ENCODE peak calls at places on chromosomes 3 and 15, in eight cellular contexts. One of them, this sample, is unnamed.

GRCh38 chr15:85649372-85649771 is 145.4 kb downstream of the KLHL25 start:
- DNase-seq in activated gamma-delta T cell treated with Interleukin-2 at 50 U/mL for 16 hours: peak
- DNase-seq in fibroblast of lung: peak
- DNase-seq in dermis blood vessel endothelial cell: peak
- DNase-seq in mammary epithelial cell: peak
- DNase-seq in GM23248: peak
- DNase-seq in mesendoderm: peak
- DNase-seq in H9: no peak
- DNase-seq in this sample: no peak

GRCh38 chr15:31504462-31504839 is 177.8 kb downstream of the KLF13 start:
- DNase-seq in H9: peak
- DNase-seq in fibroblast of lung: no peak
- DNase-seq in mammary epithelial cell: peak
- DNase-seq in dermis blood vessel endothelial cell: no peak
- DNase-seq in GM23248: no peak
- DNase-seq in mesendoderm: no peak
- DNase-seq in activated gamma-delta T cell treated with Interleukin-2 at 50 U/mL for 16 hours: no peak
- DNase-seq in this sample: no peak

GRCh38 chr3:37737134-37737533 is 124.5 kb upstream of the CTDSPL start:
- DNase-seq in mesendoderm: no peak
- DNase-seq in dermis blood vessel endothelial cell: no peak
- DNase-seq in fibroblast of lung: no peak
- DNase-seq in mammary epithelial cell: no peak
- DNase-seq in H9: no peak
- DNase-seq in activated gamma-delta T cell treated with Interleukin-2 at 50 U/mL for 16 hours: no peak
- DNase-seq in GM23248: no peak
- DNase-seq in this sample: no peak

GRCh38 chr15:71653986-71654713 is 156.2 kb upstream of the NR2E3 start:
- DNase-seq in fibroblast of lung: no peak
- DNase-seq in activated gamma-delta T cell treated with Interleukin-2 at 50 U/mL for 16 hours: no peak
- DNase-seq in dermis blood vessel endothelial cell: peak
- DNase-seq in H9: no peak
- DNase-seq in mammary epithelial cell: no peak
- DNase-seq in mesendoderm: no peak
- DNase-seq in GM23248: no peak
- DNase-seq in this sample: no peak

GRCh38 chr15:41891946-41892345 is 1.9 kb downstream of the SPTBN5 start:
- DNase-seq in dermis blood vessel endothelial cell: no peak
- DNase-seq in mammary epithelial cell: no peak
- DNase-seq in H9: no peak
- DNase-seq in GM23248: no peak
- DNase-seq in mesendoderm: no peak
- DNase-seq in activated gamma-delta T cell treated with Interleukin-2 at 50 U/mL for 16 hours: no peak
- DNase-seq in fibroblast of lung: no peak
- DNase-seq in this sample: no peak

GRCh38 chr15:96356494-96357455 is 26.3 kb downstream of the NR2F2 start:
- DNase-seq in fibroblast of lung: peak
- DNase-seq in H9: peak
- DNase-seq in mesendoderm: peak
- DNase-seq in GM23248: peak
- DNase-seq in activated gamma-delta T cell treated with Interleukin-2 at 50 U/mL for 16 hours: peak
- DNase-seq in mammary epithelial cell: peak
- DNase-seq in dermis blood vessel endothelial cell: peak
- DNase-seq in this sample: peak

GRCh38 chr15:36177590-36178281 is 401.7 kb upstream of the CDIN1 start:
- DNase-seq in mesendoderm: no peak
- DNase-seq in mammary epithelial cell: no peak
- DNase-seq in H9: no peak
- DNase-seq in GM23248: peak
- DNase-seq in activated gamma-delta T cell treated with Interleukin-2 at 50 U/mL for 16 hours: no peak
- DNase-seq in fibroblast of lung: peak
- DNase-seq in dermis blood vessel endothelial cell: peak
- DNase-seq in this sample: no peak

GRCh38 chr3:17634964-17635363 is 107.5 kb downstream of the TBC1D5 start:
- DNase-seq in GM23248: no peak
- DNase-seq in activated gamma-delta T cell treated with Interleukin-2 at 50 U/mL for 16 hours: no peak
- DNase-seq in mesendoderm: no peak
- DNase-seq in dermis blood vessel endothelial cell: no peak
- DNase-seq in H9: no peak
- DNase-seq in mammary epithelial cell: no peak
- DNase-seq in fibroblast of lung: no peak
- DNase-seq in this sample: no peak

GRCh38 chr3:164377466-164377865 is 700.8 kb downstream of the SI start:
- DNase-seq in mesendoderm: no peak
- DNase-seq in activated gamma-delta T cell treated with Interleukin-2 at 50 U/mL for 16 hours: no peak
- DNase-seq in dermis blood vessel endothelial cell: no peak
- DNase-seq in H9: no peak
- DNase-seq in mammary epithelial cell: no peak
- DNase-seq in fibroblast of lung: peak
- DNase-seq in GM23248: peak
- DNase-seq in this sample: no peak

GRCh38 chr15:35141743-35142356 is 56.8 kb upstream of the NANOGP8 start:
- DNase-seq in activated gamma-delta T cell treated with Interleukin-2 at 50 U/mL for 16 hours: no peak
- DNase-seq in mesendoderm: no peak
- DNase-seq in mammary epithelial cell: peak
- DNase-seq in fibroblast of lung: peak
- DNase-seq in H9: no peak
- DNase-seq in dermis blood vessel endothelial cell: no peak
- DNase-seq in GM23248: peak
- DNase-seq in this sample: no peak